ENCODE peak calls at places on chromosome 17, in eight cellular contexts. Z is cardiac fibroblast; E is transverse colon; D is HS-27A; X is fibroblast of villous mesenchyme; B is GM13977; I is IMR-90; Y is stimulated activated CD8-positive, alpha-beta memory T cell treated with anti-CD3 and anti-CD28 coated beads, Interleukin-7, amount 100 ng/mL, for 4 hours. P is an unnamed sample.

GRCh38 chr17:18117533-18117932 is 9.0 kb downstream of the MYO15A start:
- DNase-seq in Z (no peak), E (no peak), D (no peak), X (peak; percentile 18), B (no peak), I (no peak), Y (no peak), P (no peak)

GRCh38 chr17:61399131-61400057 is at the start of gene TBX2:
- DNase-seq in Z (peak; percentile 95), E (peak; percentile 55), D (no peak), X (peak; percentile 99), B (no peak), I (peak; percentile 96), Y (no peak), P (no peak)

GRCh38 chr17:48002208-48002919 is 31.5 kb downstream of the CDK5RAP3 start:
- DNase-seq in Z (peak; percentile 83), E (no peak), D (no peak), X (peak; percentile 89), B (peak; percentile 75), I (peak; percentile 87), Y (no peak), P (peak; percentile 56)

GRCh38 chr17:32275060-32276042 is 9.7 kb downstream of the RHBDL3 start:
- DNase-seq in Z (peak; percentile 92), E (no peak), D (peak; percentile 52), X (peak; percentile 71), B (no peak), I (peak; percentile 90), Y (no peak), P (no peak)

GRCh38 chr17:13597723-13598347 is 3.9 kb downstream of the HS3ST3A1 start:
- DNase-seq in Z (peak; percentile 71), E (peak; percentile 14), D (no peak), X (peak; percentile 70), B (peak; percentile 60), I (peak; percentile 64), Y (no peak), P (peak; percentile 68)

GRCh38 chr17:47789611-47790520 is 31.7 kb downstream of the OSBPL7 start:
- DNase-seq in Z (peak; percentile 54), E (peak; percentile 49), D (no peak), X (peak; percentile 35), B (peak; percentile 77), I (peak; percentile 38), Y (peak; percentile 44), P (peak; percentile 15)

GRCh38 chr17:29593546-29594440 is 861 bp downstream of the ANKRD13B start:
- DNase-seq in Z (no peak), E (peak; percentile 23), D (no peak), X (no peak), B (peak; percentile 37), I (peak; percentile 24), Y (peak; percentile 31), P (no peak)

GRCh38 chr17:72175787-72176515 is 55.1 kb downstream of the SOX9 start:
- DNase-seq in Z (no peak), E (no peak), D (no peak), X (no peak), B (no peak), I (peak; percentile 55), Y (no peak), P (no peak)

GRCh38 chr17:48631693-48632578 is 5.8 kb upstream of the HOXB9 start:
- DNase-seq in Z (no peak), E (no peak), D (no peak), X (no peak), B (peak; percentile 82), I (no peak), Y (no peak), P (no peak)

GRCh38 chr17:82661717-82662683 is 13.8 kb upstream of the WDR45B start:
- DNase-seq in Z (no peak), E (no peak), D (no peak), X (no peak), B (no peak), I (no peak), Y (no peak), P (no peak)

GRCh38 chr17:79112471-79112870 is 37.8 kb downstream of the ENGASE start:
- DNase-seq in Z (no peak), E (no peak), D (no peak), X (no peak), B (no peak), I (no peak), Y (no peak), P (no peak)

GRCh38 chr17:35896011-35896587 is 15.9 kb upstream of the CCL5 start:
- DNase-seq in Z (peak; percentile 21), E (peak; percentile 17), D (no peak), X (peak; percentile 39), B (peak; percentile 42), I (no peak), Y (peak; percentile 39), P (no peak)

GRCh38 chr17:14068542-14069250 is 608 bp upstream of the COX10 start:
- DNase-seq in Z (no peak), E (no peak), D (no peak), X (no peak), B (no peak), I (no peak), Y (no peak), P (no peak)

GRCh38 chr17:41347872-41348760 is 2.5 kb downstream of the KRT33A start:
- DNase-seq in Z (no peak), E (no peak), D (no peak), X (no peak), B (no peak), I (no peak), Y (no peak), P (no peak)

GRCh38 chr17:79137015-79137770 is 62.6 kb downstream of the ENGASE start:
- DNase-seq in Z (no peak), E (no peak), D (no peak), X (no peak), B (no peak), I (no peak), Y (no peak), P (no peak)

GRCh38 chr17:59287452-59287851 is 44.0 kb upstream of the YPEL2 start:
- DNase-seq in Z (peak; percentile 55), E (no peak), D (no peak), X (no peak), B (no peak), I (peak; percentile 19), Y (no peak), P (no peak)

GRCh38 chr17:40124279-40125141 is 2.7 kb downstream of the MSL1 start:
- DNase-seq in Z (peak; percentile 57), E (no peak), D (no peak), X (peak; percentile 46), B (no peak), I (peak; percentile 48), Y (no peak), P (peak; percentile 52)